ENCODE peak calls at places on chromosome 22, in four cellular contexts. Z, B, M and J are unnamed samples.

GRCh38 chr22:49111085-49111484 is 716.6 kb downstream of the BRD1 start:
- DNase-seq in M (no peak), Z (no peak), B (no peak), J (no peak)

GRCh38 chr22:48968201-48968959 is 859.3 kb downstream of the BRD1 start:
- DNase-seq in B (no peak), M (no peak), Z (no peak), J (no peak)

GRCh38 chr22:43971112-43971511 is 15.9 kb downstream of the SAMM50 start:
- DNase-seq in M (no peak), Z (no peak), B (no peak), J (no peak)

GRCh38 chr22:45344339-45344738 is 34.6 kb downstream of the FAM118A start:
- DNase-seq in B (peak), Z (no peak), M (no peak), J (no peak)

GRCh38 chr22:20186183-20186870 is 35.5 kb upstream of the CCDC188 start:
- DNase-seq in Z (no peak), B (no peak), M (no peak), J (no peak)

GRCh38 chr22:44181912-44182590 is 1.3 kb downstream of the PARVG start:
- DNase-seq in Z (no peak), M (no peak), B (no peak), J (no peak)

GRCh38 chr22:46961591-46962290 is 199.3 kb downstream of the TBC1D22A start:
- DNase-seq in B (no peak), Z (no peak), M (no peak), J (no peak)

GRCh38 chr22:46572911-46573780 is 35.7 kb upstream of the CELSR1 start:
- DNase-seq in Z (no peak), B (no peak), M (peak), J (no peak)

GRCh38 chr22:47152938-47153337 is 390.5 kb downstream of the TBC1D22A start:
- DNase-seq in B (no peak), M (no peak), Z (no peak), J (no peak)

GRCh38 chr22:48832592-48832991 is 995.1 kb downstream of the BRD1 start:
- DNase-seq in Z (no peak), B (no peak), M (no peak), J (no peak)

GRCh38 chr22:46023558-46023981 is 46.6 kb upstream of the WNT7B start:
- DNase-seq in M (peak), Z (no peak), B (no peak), J (peak)

GRCh38 chr22:47329727-47330653 is 567.5 kb downstream of the TBC1D22A start:
- DNase-seq in M (no peak), B (no peak), Z (no peak), J (no peak)

DNA sequence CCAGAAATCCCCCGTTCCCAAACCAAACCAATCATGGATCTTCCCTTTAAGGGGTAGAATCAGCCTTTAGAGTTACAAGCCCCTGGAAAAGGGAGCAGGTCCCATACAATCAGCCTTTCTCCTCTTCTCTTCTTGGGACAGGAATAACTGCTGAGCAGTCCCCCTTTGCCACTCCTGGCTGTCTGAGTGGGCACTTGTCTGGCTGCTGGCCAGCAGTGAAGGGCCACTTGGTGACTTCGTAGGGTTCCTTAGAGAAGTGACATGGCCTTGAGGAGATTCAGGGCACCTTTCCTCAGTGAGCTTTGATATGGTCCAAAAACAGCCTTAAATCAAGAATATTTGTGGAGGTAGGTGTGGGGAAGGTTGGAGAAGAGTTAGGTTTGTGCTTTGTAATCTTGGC is 53.5 kb upstream of the HORMAD2 start:
- DNase-seq in B (no peak), Z (no peak), M (no peak), J (no peak)
- H3K27ac ChIP-seq in B (no peak), Z (no peak), M (no peak), J (no peak)

GRCh38 chr22:24413726-24414385 is 13.5 kb upstream of the ADORA2A start:
- DNase-seq in Z (no peak), B (no peak), M (no peak), J (no peak)
- H3K27ac ChIP-seq in Z (no peak), B (no peak), M (no peak), J (no peak)

GRCh38 chr22:40218723-40219294 is 41.1 kb downstream of the TNRC6B start:
- DNase-seq in B (no peak), M (no peak), Z (no peak), J (no peak)

GRCh38 chr22:40224702-40225101 is 47.0 kb downstream of the TNRC6B start:
- DNase-seq in M (no peak), B (no peak), Z (no peak), J (no peak)

GRCh38 chr22:40218152-40218551 is 40.4 kb downstream of the TNRC6B start:
- DNase-seq in M (no peak), Z (no peak), B (no peak), J (no peak)

GRCh38 chr22:40221055-40221414 is 43.3 kb downstream of the TNRC6B start:
- DNase-seq in Z (no peak), M (no peak), B (no peak), J (no peak)

GRCh38 chr22:40220316-40221054 is 42.8 kb downstream of the TNRC6B start:
- DNase-seq in M (no peak), B (no peak), Z (no peak), J (peak)
- H3K27ac ChIP-seq in M (no peak), B (no peak), Z (no peak), J (peak)

DNA sequence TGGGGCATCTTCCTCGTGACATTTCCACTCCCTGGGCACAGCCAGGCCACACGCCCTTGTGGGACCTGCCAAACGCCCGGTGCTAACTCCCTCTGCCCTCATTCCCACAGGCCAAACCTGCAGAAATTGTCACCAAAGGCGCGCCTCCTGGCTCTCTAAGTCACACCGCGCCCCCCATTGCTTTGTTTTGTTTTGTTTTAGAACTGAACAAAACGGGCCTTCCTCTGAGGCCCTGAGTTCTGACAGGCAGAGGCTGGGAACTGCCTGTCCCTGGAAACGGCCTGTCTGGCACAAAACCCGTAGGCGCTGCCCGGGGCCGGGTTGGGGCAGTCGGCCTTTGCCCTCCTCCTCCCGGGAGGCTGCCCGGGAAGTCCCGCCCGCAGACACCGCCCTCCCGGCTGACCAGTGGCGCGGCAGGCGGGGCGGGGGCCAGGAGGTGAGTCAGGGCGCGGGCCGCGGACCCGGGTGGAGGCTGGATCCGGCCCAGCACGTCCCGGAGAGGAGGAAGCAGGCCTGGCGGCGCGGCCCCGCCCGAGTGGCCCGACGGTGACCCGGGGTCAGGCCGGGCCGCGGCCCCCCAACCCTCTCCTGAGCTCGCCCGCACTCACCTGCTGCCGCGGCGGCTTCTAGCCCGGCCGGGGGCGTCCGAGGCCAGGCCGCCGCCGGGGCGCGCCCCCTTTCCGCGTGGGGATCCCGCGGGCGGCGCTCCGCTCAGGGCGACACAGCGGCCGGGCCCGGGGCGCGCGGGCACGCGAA is 465 bp downstream of the SUN2 start:
- DNase-seq in Z (peak), M (peak), B (peak), J (peak)
- H3K27ac ChIP-seq in Z (peak), M (peak), B (peak), J (peak)

GRCh38 chr22:36224245-36224644 is 15.1 kb downstream of the APOL2 start:
- DNase-seq in Z (no peak), B (no peak), M (no peak), J (no peak)
- H3K27ac ChIP-seq in Z (no peak), B (no peak), M (no peak), J (no peak)

DNA sequence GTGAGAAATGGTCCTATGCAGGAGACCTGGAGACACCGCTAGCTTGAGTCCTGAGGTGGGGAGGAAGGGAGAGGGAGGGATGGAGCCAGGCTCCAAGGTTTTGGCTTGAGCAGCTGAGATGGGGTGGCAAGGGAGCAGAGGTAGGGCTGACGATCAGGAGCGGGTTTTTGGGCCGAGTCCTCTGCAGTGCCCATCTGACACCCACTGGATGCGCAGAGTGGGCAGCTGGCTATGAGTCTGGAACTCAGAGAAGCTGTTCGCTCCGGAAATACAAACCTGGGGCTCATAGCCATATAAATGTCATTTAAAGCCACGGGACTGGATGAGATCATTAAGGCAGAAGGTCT is 450 bp upstream of the MAFF start:
- DNase-seq in M (no peak), B (no peak), Z (no peak), J (no peak)
- H3K27ac ChIP-seq in M (peak), B (no peak), Z (peak), J (peak)

GRCh38 chr22:26674211-26675190 is 17.1 kb downstream of the MIAT start:
- DNase-seq in B (no peak), M (no peak), Z (no peak), J (no peak)
- H3K27ac ChIP-seq in B (no peak), M (peak), Z (no peak), J (no peak)